ENCODE peak calls at places on chromosome 13, in five cellular contexts. Q is endodermal cell, M is cardiac muscle cell, G is stomach, F is PC-3. A is an unnamed sample.

GRCh38 chr13:69324109-69324886 is 783.3 kb upstream of the ATXN8OS start:
- DNase-seq in Q (no peak), M (no peak), G (no peak), F (peak; percentile 42), A (peak; percentile 1)

GRCh38 chr13:76942363-76942762 is 5.9 kb upstream of the ACOD1 start:
- DNase-seq in Q (no peak), M (no peak), G (no peak), F (no peak), A (no peak)

GRCh38 chr13:27911499-27911898 is 8.3 kb upstream of the PDX1 start:
- DNase-seq in Q (no peak), M (no peak), G (no peak), F (no peak), A (no peak)

GRCh38 chr13:47233734-47234133 is 336.9 kb upstream of the HTR2A start:
- DNase-seq in Q (no peak), M (peak; percentile 65), G (no peak), F (no peak), A (peak; percentile 55)

GRCh38 chr13:33937373-33938087 is 119.6 kb downstream of the RFC3 start:
- DNase-seq in Q (no peak), M (no peak), G (no peak), F (peak; percentile 5), A (no peak)

GRCh38 chr13:23469901-23470525 is 36.5 kb upstream of the SACS start:
- DNase-seq in Q (peak; percentile 59), M (no peak), G (no peak), F (no peak), A (peak; percentile 8)

GRCh38 chr13:109233293-109233692 is 553.1 kb downstream of the IRS2 start:
- DNase-seq in Q (no peak), M (no peak), G (no peak), F (no peak), A (no peak)

GRCh38 chr13:26575244-26575643 is 17.8 kb downstream of the WASF3 start:
- DNase-seq in Q (no peak), M (no peak), G (no peak), F (no peak), A (no peak)

GRCh38 chr13:32211788-32212187 is 103.4 kb downstream of the ZAR1L start:
- DNase-seq in Q (no peak), M (peak; percentile 86), G (no peak), F (no peak), A (peak; percentile 86)

DNA sequence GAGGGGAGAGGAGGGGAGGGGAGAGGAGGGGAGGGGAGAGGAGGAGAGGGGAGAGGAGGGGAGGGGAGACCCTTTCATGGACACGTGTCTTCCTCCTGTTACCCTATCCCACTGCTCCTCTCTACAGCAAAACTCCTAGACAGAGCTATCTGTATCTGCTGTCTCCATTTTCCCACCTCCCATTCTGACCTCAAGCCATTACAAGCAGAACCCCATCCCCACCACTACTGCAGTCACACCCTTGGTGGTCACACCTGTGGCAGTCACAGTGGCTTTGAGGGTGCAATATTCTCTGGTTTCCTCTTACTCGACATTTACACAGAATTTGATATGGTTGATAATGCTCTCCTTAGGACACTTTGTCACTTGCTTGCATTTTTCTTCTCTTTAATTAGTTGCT is 36.1 kb downstream of the RCBTB2 start:
- DNase-seq in Q (no peak), M (no peak), G (no peak), F (no peak), A (no peak)
- H3K4me3 ChIP-seq in Q (no peak overlapping the region), M (no peak overlapping the region), G (no peak overlapping the region), F (no peak overlapping the region), A (no peak overlapping the region)

DNA sequence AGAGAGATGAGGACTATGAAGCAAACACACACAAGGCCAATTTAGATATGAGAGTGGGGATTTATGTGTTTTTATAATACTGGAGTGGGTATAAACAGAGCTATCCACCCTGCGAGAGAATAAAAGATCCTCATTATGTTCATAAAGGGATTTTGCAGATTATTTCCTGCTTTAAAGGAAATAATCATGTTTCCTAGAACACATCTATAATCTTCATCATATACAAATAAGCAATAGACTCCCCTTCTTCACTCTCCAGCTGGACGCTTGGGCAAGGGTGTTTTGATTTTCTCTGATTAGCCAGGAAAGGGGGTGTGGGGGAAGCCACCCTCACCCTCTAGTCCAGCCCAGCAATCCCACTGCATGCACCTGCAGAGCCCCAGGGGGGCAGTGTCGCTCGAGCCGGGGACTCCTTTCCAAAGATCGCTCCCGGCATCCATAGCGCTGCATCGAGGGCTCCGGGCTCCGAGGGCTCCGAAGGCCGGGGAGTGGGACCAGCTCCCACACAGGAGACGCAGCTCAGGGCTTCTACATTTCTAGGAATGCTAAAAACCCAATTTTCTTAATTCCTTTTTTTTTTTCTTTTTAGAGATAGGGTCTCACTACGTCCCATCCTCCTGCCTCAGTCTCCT is 38.6 kb downstream of the LATS2 start:
- DNase-seq in Q (peak; percentile 55), M (no peak), G (no peak), F (no peak), A (no peak)
- TF ChIP-seq CTCF in Q (peak; percentile 31), M (no peak), G (no peak), F (no peak), A (no peak)

GRCh38 chr13:41054212-41054877 is 7.0 kb upstream of the WBP4 start:
- DNase-seq in Q (no peak), M (peak; percentile 64), G (no peak), F (peak; percentile 72), A (peak; percentile 77)
- H3K4me3 ChIP-seq in Q (no peak overlapping the region), M (no peak overlapping the region), G (no peak overlapping the region), F (peak overlapping the region; percentile 10), A (no peak overlapping the region)

GRCh38 chr13:29844441-29844840 is 6.0 kb downstream of the UBL3 start:
- DNase-seq in Q (no peak), M (no peak), G (no peak), F (no peak), A (no peak)

GRCh38 chr13:29845440-29846056 is 4.9 kb downstream of the UBL3 start:
- DNase-seq in Q (no peak), M (peak; percentile 40), G (no peak), F (peak; percentile 61), A (peak; percentile 57)

GRCh38 chr13:29835280-29836061 is 14.9 kb downstream of the UBL3 start:
- DNase-seq in Q (peak; percentile 58), M (no peak), G (no peak), F (no peak), A (no peak)

DNA sequence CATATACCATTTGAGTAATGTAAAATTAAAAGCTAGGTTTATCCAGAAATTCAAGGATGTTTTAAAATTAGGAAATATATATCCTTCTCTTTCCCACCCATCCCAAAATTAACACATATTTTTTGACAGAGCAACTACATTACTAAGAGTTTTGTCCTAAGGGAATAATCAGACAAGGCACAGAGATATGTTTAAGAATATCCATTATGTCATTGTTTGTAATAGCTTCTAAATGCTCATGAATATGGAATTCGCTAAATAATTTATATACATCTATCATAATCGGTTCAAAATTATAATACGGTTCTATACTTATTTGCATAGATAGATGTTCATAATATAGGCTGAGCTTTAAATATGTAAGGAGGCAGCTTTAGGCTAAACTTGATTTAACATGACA is 9.8 kb downstream of the UBL3 start:
- DNase-seq in Q (no peak), M (no peak), G (no peak), F (no peak), A (no peak)
- TF ChIP-seq CTCF in Q (no peak), M (no peak), G (no peak), F (no peak), A (no peak)

DNA sequence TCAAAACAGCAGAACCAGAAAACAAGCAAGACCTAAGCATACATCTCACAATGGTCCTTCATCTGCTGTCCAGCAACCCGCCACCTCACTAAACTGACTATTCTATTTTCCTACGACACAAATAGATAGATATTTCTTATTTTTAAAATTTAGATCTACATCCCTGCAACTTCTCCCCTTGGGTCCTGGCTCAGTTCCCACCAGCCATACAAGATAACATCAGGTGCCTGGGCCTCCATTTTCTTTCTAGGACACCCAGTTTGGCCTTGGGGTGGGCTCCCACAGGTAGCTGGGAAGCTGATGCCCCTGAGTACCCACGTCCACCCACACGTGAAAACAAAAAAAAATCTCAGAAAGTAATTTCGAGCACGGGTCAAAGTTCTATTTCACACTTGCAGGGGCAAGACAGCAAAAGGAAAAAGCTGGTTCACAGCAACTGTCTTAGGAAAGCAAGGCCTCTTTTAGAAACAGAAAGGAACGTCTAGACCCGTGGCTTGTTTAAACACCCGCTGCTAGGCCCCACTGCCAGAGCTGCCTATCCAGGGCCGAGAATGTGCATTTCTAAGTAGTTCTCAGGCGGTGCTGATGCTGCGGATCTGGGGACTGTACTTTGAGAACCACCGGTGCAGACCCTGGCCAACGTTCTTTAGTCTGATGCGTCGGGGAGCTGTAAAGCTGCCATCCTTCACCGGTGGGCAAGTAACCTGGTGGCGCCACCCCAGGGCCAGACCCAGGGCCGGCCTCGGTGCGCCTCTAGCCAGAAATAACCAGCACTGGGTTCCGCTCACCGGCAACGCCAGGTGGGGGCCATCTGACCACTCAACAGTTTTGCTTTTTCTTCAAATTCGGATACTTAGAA is 47.3 kb downstream of the TGDS start:
- DNase-seq in Q (peak; percentile 92), M (peak; percentile 52), G (peak; percentile 32), F (peak; percentile 46), A (peak; percentile 39)
- H3K4me3 ChIP-seq in Q (peak overlapping the region; percentile 92), M (peak overlapping the region; percentile 56), G (peak overlapping the region; percentile 58), F (peak overlapping the region; percentile 85), A (peak overlapping the region; percentile 87)

GRCh38 chr13:74289130-74289529 is 154.9 kb upstream of the KLF12 start:
- DNase-seq in Q (no peak), M (no peak), G (no peak), F (no peak), A (no peak)
- TF ChIP-seq CTCF in Q (no peak), M (no peak), G (no peak), F (no peak), A (no peak)

GRCh38 chr13:43985437-43986051 is 105.8 kb downstream of the LACC1 start:
- DNase-seq in Q (no peak), M (no peak), G (no peak), F (no peak), A (no peak)
- H3K4me3 ChIP-seq in Q (no peak overlapping the region), M (no peak overlapping the region), G (no peak overlapping the region), F (no peak overlapping the region), A (no peak overlapping the region)